ENCODE peak calls at places on chromosome 15, in five cellular contexts. One of them, this sample, is unnamed.

GRCh38 chr15:86060614-86061125 is 19.0 kb upstream of the AGBL1 start:
- DNase-seq in left ventricle myocardium inferior: no peak
- DNase-seq in ovary: no peak
- DNase-seq in AG10803: no peak
- DNase-seq in A549: no peak
- DNase-seq in this sample: no peak

GRCh38 chr15:85636351-85636750 is 158.4 kb downstream of the KLHL25 start:
- DNase-seq in left ventricle myocardium inferior: no peak
- DNase-seq in ovary: no peak
- DNase-seq in AG10803: no peak
- DNase-seq in A549: no peak
- DNase-seq in this sample: no peak

GRCh38 chr15:81255596-81255995 is 58.9 kb downstream of the IL16 start:
- DNase-seq in left ventricle myocardium inferior: no peak
- DNase-seq in ovary: no peak
- DNase-seq in AG10803: no peak
- DNase-seq in A549: no peak
- DNase-seq in this sample: no peak

GRCh38 chr15:101011582-101011981 is 92.4 kb downstream of the LRRK1 start:
- DNase-seq in left ventricle myocardium inferior: no peak
- DNase-seq in ovary: no peak
- DNase-seq in AG10803: no peak
- DNase-seq in A549: no peak
- DNase-seq in this sample: peak; percentile 8

GRCh38 chr15:22855791-22856190 is 17.3 kb downstream of the NIPA2 start:
- DNase-seq in left ventricle myocardium inferior: no peak
- DNase-seq in ovary: no peak
- DNase-seq in AG10803: no peak
- DNase-seq in A549: no peak
- DNase-seq in this sample: no peak

GRCh38 chr15:49831206-49831965 is 210.5 kb downstream of the DTWD1 start:
- DNase-seq in left ventricle myocardium inferior: peak; percentile 53
- DNase-seq in ovary: no peak
- DNase-seq in AG10803: peak; percentile 99
- DNase-seq in A549: no peak
- DNase-seq in this sample: peak; percentile 73

GRCh38 chr15:90015749-90016148 is 14.6 kb downstream of the ZNF710 start:
- DNase-seq in left ventricle myocardium inferior: no peak
- DNase-seq in ovary: no peak
- DNase-seq in AG10803: no peak
- DNase-seq in A549: no peak
- DNase-seq in this sample: peak; percentile 35

GRCh38 chr15:61946778-61947177 is 113.5 kb downstream of the VPS13C start:
- DNase-seq in left ventricle myocardium inferior: no peak
- DNase-seq in ovary: no peak
- DNase-seq in AG10803: peak; percentile 15
- DNase-seq in A549: no peak
- DNase-seq in this sample: no peak

GRCh38 chr15:79310612-79310984 is 314 bp upstream of the TMED3 start:
- DNase-seq in left ventricle myocardium inferior: no peak
- DNase-seq in ovary: no peak
- DNase-seq in AG10803: peak; percentile 12
- DNase-seq in A549: no peak
- DNase-seq in this sample: no peak

GRCh38 chr15:95247068-95247984 is 1016.0 kb downstream of the MCTP2 start:
- DNase-seq in left ventricle myocardium inferior: no peak
- DNase-seq in ovary: no peak
- DNase-seq in AG10803: peak; percentile 91
- DNase-seq in A549: peak; percentile 96
- DNase-seq in this sample: no peak

GRCh38 chr15:50051811-50052419 is 67.1 kb downstream of the ATP8B4 start:
- DNase-seq in left ventricle myocardium inferior: no peak
- DNase-seq in ovary: peak; percentile 76
- DNase-seq in AG10803: peak; percentile 89
- DNase-seq in A549: peak; percentile 49
- DNase-seq in this sample: no peak

GRCh38 chr15:51982013-51982769 is 10.6 kb upstream of the LEO1 start:
- DNase-seq in left ventricle myocardium inferior: no peak
- DNase-seq in ovary: no peak
- DNase-seq in AG10803: peak; percentile 83
- DNase-seq in A549: peak; percentile 83
- DNase-seq in this sample: no peak
- TF ChIP-seq CTCF in left ventricle myocardium inferior: peak; percentile 58
- TF ChIP-seq CTCF in ovary: no peak
- TF ChIP-seq CTCF in AG10803: peak; percentile 63
- TF ChIP-seq CTCF in A549: peak; percentile 97
- TF ChIP-seq CTCF in this sample: no peak

GRCh38 chr15:92079047-92079446 is 225.5 kb downstream of the SLCO3A1 start:
- DNase-seq in left ventricle myocardium inferior: no peak
- DNase-seq in ovary: no peak
- DNase-seq in AG10803: no peak
- DNase-seq in A549: no peak
- DNase-seq in this sample: no peak
- TF ChIP-seq CTCF in left ventricle myocardium inferior: peak; percentile 34
- TF ChIP-seq CTCF in ovary: no peak
- TF ChIP-seq CTCF in AG10803: peak; percentile 30
- TF ChIP-seq CTCF in A549: peak; percentile 17
- TF ChIP-seq CTCF in this sample: no peak

DNA sequence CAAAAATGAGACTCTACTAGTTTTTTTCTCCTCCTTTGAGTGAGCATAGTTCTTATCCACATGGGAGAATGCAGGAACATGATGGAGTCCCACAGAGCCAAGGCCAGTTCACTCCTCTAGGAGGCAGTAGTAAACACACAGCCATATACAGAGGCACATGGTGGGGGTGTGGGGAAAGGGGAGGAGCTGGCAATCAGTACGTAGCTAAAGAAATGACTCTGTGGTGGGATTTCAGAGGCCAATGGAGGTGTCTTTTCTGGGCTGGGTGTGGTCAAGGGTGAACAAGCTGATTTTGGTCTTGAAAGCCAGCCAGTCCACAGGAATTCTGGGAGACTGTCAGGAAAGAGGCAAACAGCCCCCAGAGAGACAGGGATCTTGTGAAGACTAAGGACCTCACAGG is 6.6 kb upstream of the RAB11A start:
- DNase-seq in left ventricle myocardium inferior: no peak
- DNase-seq in ovary: no peak
- DNase-seq in AG10803: peak; percentile 48
- DNase-seq in A549: peak; percentile 82
- DNase-seq in this sample: no peak
- TF ChIP-seq CTCF in left ventricle myocardium inferior: peak; percentile 51
- TF ChIP-seq CTCF in ovary: no peak
- TF ChIP-seq CTCF in AG10803: peak; percentile 48
- TF ChIP-seq CTCF in A549: peak; percentile 51
- TF ChIP-seq CTCF in this sample: no peak

GRCh38 chr15:47500823-47501222 is 216.5 kb upstream of the SEMA6D start:
- DNase-seq in left ventricle myocardium inferior: no peak
- DNase-seq in ovary: no peak
- DNase-seq in AG10803: no peak
- DNase-seq in A549: no peak
- DNase-seq in this sample: no peak
- TF ChIP-seq CTCF in left ventricle myocardium inferior: peak; percentile 47
- TF ChIP-seq CTCF in ovary: no peak
- TF ChIP-seq CTCF in AG10803: no peak
- TF ChIP-seq CTCF in A549: no peak
- TF ChIP-seq CTCF in this sample: no peak

GRCh38 chr15:78265137-78265460 is 737 bp downstream of the DNAJA4 start:
- DNase-seq in left ventricle myocardium inferior: no peak
- DNase-seq in ovary: no peak
- DNase-seq in AG10803: no peak
- DNase-seq in A549: no peak
- DNase-seq in this sample: no peak

GRCh38 chr15:78263907-78264303 is 457 bp upstream of the DNAJA4 start:
- DNase-seq in left ventricle myocardium inferior: no peak
- DNase-seq in ovary: no peak
- DNase-seq in AG10803: no peak
- DNase-seq in A549: no peak
- DNase-seq in this sample: no peak

GRCh38 chr15:78265752-78266224 is 1.4 kb downstream of the DNAJA4 start:
- DNase-seq in left ventricle myocardium inferior: no peak
- DNase-seq in ovary: no peak
- DNase-seq in AG10803: peak; percentile 13
- DNase-seq in A549: no peak
- DNase-seq in this sample: no peak

GRCh38 chr15:78263351-78263781 is 996 bp upstream of the DNAJA4 start:
- DNase-seq in left ventricle myocardium inferior: no peak
- DNase-seq in ovary: no peak
- DNase-seq in AG10803: no peak
- DNase-seq in A549: no peak
- DNase-seq in this sample: no peak

DNA sequence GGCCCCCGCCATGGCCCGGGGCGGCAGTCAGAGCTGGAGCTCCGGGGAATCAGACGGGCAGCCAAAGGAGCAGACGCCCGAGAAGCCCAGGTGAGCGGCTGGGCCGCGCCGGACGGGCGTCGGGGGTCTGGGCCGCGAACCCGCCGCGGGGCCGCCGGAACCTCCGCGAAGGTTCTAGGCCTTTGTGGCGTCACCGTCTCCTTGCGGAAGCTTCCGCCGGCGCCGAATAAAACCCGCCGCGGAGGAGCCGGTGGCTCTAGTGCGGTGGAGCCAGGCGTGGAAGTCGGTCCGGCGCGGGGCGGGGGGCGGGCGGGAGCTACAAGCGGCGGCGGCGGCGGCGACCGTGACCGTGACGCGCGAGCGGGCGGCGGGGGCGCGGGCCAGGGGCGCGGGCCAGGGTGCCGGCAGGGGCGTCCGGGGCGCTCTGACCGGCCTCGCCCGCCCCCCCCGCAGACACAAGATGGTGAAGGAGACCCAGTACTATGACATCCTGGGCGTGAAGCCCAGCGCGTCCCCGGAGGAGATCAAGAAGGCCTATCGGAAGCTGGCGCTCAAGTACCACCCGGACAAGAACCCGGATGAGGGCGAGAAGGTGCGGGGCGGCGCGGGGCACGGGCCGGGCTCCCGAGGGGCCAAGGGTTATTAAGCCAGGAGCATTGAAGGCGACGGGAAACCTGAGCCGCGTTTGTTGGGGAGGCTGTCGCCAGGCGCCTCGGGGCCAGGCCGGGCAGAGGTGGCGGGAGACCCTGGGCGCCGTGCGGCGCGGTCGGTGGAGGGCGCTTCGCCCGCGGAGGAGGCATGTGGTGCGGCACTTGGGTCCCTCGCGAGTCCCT is at the start of gene DNAJA4:
- DNase-seq in left ventricle myocardium inferior: peak; percentile 69
- DNase-seq in ovary: peak; percentile 57
- DNase-seq in AG10803: peak; percentile 32
- DNase-seq in A549: no peak
- DNase-seq in this sample: no peak
- TF ChIP-seq CTCF in left ventricle myocardium inferior: peak; percentile 16
- TF ChIP-seq CTCF in ovary: no peak
- TF ChIP-seq CTCF in AG10803: peak; percentile 5
- TF ChIP-seq CTCF in A549: no peak
- TF ChIP-seq CTCF in this sample: no peak

GRCh38 chr15:25134546-25134945 is 179.8 kb downstream of the SNRPN start:
- DNase-seq in left ventricle myocardium inferior: no peak
- DNase-seq in ovary: no peak
- DNase-seq in AG10803: peak; percentile 0
- DNase-seq in A549: no peak
- DNase-seq in this sample: no peak

GRCh38 chr15:25137013-25137412 is 182.2 kb downstream of the SNRPN start:
- DNase-seq in left ventricle myocardium inferior: no peak
- DNase-seq in ovary: no peak
- DNase-seq in AG10803: no peak
- DNase-seq in A549: no peak
- DNase-seq in this sample: no peak

GRCh38 chr15:25133804-25134203 is 179.0 kb downstream of the SNRPN start:
- DNase-seq in left ventricle myocardium inferior: no peak
- DNase-seq in ovary: no peak
- DNase-seq in AG10803: no peak
- DNase-seq in A549: no peak
- DNase-seq in this sample: no peak

GRCh38 chr15:25136119-25136518 is 181.3 kb downstream of the SNRPN start:
- DNase-seq in left ventricle myocardium inferior: no peak
- DNase-seq in ovary: no peak
- DNase-seq in AG10803: peak; percentile 6
- DNase-seq in A549: no peak
- DNase-seq in this sample: no peak
- TF ChIP-seq CTCF in left ventricle myocardium inferior: peak; percentile 54
- TF ChIP-seq CTCF in ovary: no peak
- TF ChIP-seq CTCF in AG10803: peak; percentile 30
- TF ChIP-seq CTCF in A549: no peak
- TF ChIP-seq CTCF in this sample: no peak

DNA sequence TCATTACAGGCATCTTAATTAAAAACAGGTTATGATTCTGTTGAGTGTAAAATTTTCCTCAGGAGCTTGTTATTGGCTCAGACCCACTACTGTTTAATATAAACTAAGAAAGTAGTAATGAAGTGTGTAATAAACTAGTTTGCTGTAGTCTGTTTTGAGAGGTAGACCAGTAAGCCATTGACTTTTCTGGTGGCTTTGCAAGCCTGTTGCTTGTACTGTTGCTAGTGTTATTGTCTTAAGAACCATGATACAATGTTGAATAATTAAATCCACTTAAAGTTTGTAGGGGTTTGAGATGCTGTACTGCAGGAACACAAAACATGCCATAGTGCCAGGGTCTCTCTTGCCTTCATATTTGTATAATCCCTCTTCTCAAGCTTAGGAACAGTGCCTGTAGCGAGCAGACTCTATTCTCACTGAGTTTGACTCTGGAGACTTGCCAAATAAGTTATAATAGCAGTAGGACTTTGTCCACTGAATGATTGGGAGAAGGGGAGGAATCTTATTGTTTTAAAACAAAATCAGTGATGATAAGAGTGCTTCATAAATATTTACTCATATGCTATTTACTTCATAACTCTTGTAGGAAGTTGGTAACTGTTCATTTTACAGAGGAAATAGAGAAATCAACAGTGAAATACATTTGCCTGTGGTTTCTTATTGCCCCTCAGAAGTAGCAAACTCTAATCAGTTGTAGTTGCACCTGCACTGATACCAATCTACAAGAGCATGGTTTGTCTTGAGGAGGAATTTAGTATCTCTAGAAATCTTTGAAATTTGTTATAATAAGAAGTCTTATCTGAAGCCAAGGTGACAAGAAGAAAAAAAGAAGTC is 13.4 kb downstream of the TCF12 start:
- DNase-seq in left ventricle myocardium inferior: no peak
- DNase-seq in ovary: no peak
- DNase-seq in AG10803: no peak
- DNase-seq in A549: no peak
- DNase-seq in this sample: no peak
- TF ChIP-seq CTCF in left ventricle myocardium inferior: no peak
- TF ChIP-seq CTCF in ovary: no peak
- TF ChIP-seq CTCF in AG10803: no peak
- TF ChIP-seq CTCF in A549: no peak
- TF ChIP-seq CTCF in this sample: no peak

GRCh38 chr15:56749982-56750381 is 16.7 kb upstream of the ZNF280D start:
- DNase-seq in left ventricle myocardium inferior: no peak
- DNase-seq in ovary: no peak
- DNase-seq in AG10803: peak; percentile 78
- DNase-seq in A549: no peak
- DNase-seq in this sample: no peak
- TF ChIP-seq CTCF in left ventricle myocardium inferior: no peak
- TF ChIP-seq CTCF in ovary: no peak
- TF ChIP-seq CTCF in AG10803: no peak
- TF ChIP-seq CTCF in A549: no peak
- TF ChIP-seq CTCF in this sample: no peak

GRCh38 chr15:98648654-98649537 is 557 bp downstream of the IGF1R start:
- DNase-seq in left ventricle myocardium inferior: peak; percentile 58
- DNase-seq in ovary: peak; percentile 65
- DNase-seq in AG10803: peak; percentile 54
- DNase-seq in A549: no peak
- DNase-seq in this sample: peak; percentile 76
- TF ChIP-seq CTCF in left ventricle myocardium inferior: peak; percentile 8
- TF ChIP-seq CTCF in ovary: no peak
- TF ChIP-seq CTCF in AG10803: no peak
- TF ChIP-seq CTCF in A549: peak; percentile 16
- TF ChIP-seq CTCF in this sample: no peak

This sample was measured in coronary artery.